ENCODE peak calls at places on chromosome 18, in five cellular contexts. One of them, this sample, is unnamed.

GRCh38 chr18:35572644-35573043 is 8.9 kb upstream of the GALNT1 start:
- DNase-seq in K562: no peak
- DNase-seq in HCT116: no peak
- DNase-seq in HepG2: no peak
- DNase-seq in H1: no peak
- DNase-seq in this sample: no peak

GRCh38 chr18:77165489-77166415 is 33.2 kb upstream of the MBP start:
- DNase-seq in K562: no peak
- DNase-seq in HCT116: no peak
- DNase-seq in HepG2: no peak
- DNase-seq in H1: no peak
- DNase-seq in this sample: no peak

GRCh38 chr18:31649894-31650719 is 34.3 kb downstream of the B4GALT6 start:
- DNase-seq in K562: no peak
- DNase-seq in HCT116: no peak
- DNase-seq in HepG2: no peak
- DNase-seq in H1: no peak
- DNase-seq in this sample: no peak

GRCh38 chr18:23154823-23155517 is 19.7 kb downstream of the CABLES1 start:
- DNase-seq in K562: no peak
- DNase-seq in HCT116: no peak
- DNase-seq in HepG2: no peak
- DNase-seq in H1: no peak
- DNase-seq in this sample: no peak

GRCh38 chr18:27017901-27018500 is 152.5 kb upstream of the AQP4 start:
- DNase-seq in K562: no peak
- DNase-seq in HCT116: no peak
- DNase-seq in HepG2: peak
- DNase-seq in H1: no peak
- DNase-seq in this sample: peak

GRCh38 chr18:3511980-3512379 is 62.0 kb downstream of the TGIF1 start:
- DNase-seq in K562: no peak
- DNase-seq in HCT116: no peak
- DNase-seq in HepG2: no peak
- DNase-seq in H1: no peak
- DNase-seq in this sample: no peak

GRCh38 chr18:12247946-12248345 is 6.2 kb upstream of the CIDEA start:
- DNase-seq in K562: no peak
- DNase-seq in HCT116: no peak
- DNase-seq in HepG2: no peak
- DNase-seq in H1: no peak
- DNase-seq in this sample: no peak

GRCh38 chr18:42112657-42113420 is 157.8 kb downstream of the PIK3C3 start:
- DNase-seq in K562: no peak
- DNase-seq in HCT116: no peak
- DNase-seq in HepG2: peak
- DNase-seq in H1: no peak
- DNase-seq in this sample: no peak

GRCh38 chr18:3857544-3857943 is 407.6 kb downstream of the TGIF1 start:
- DNase-seq in K562: no peak
- DNase-seq in HCT116: no peak
- DNase-seq in HepG2: no peak
- DNase-seq in H1: no peak
- DNase-seq in this sample: no peak

GRCh38 chr18:74142251-74142650 is 5.4 kb downstream of the FBXO15 start:
- DNase-seq in K562: no peak
- DNase-seq in HCT116: no peak
- DNase-seq in HepG2: no peak
- DNase-seq in H1: no peak
- DNase-seq in this sample: no peak

GRCh38 chr18:62324917-62325805 is at the start of gene TNFRSF11A:
- DNase-seq in K562: peak
- DNase-seq in HCT116: no peak
- DNase-seq in HepG2: no peak
- DNase-seq in H1: peak
- DNase-seq in this sample: peak

GRCh38 chr18:44178476-44178875 is 502.2 kb upstream of the SETBP1 start:
- DNase-seq in K562: no peak
- DNase-seq in HCT116: no peak
- DNase-seq in HepG2: no peak
- DNase-seq in H1: no peak
- DNase-seq in this sample: no peak

GRCh38 chr18:10437837-10438236 is 16.6 kb upstream of the APCDD1 start:
- DNase-seq in K562: peak
- DNase-seq in HCT116: no peak
- DNase-seq in HepG2: no peak
- DNase-seq in H1: no peak
- DNase-seq in this sample: no peak

GRCh38 chr18:10965104-10965503 is 184.3 kb downstream of the PIEZO2 start:
- DNase-seq in K562: no peak
- DNase-seq in HCT116: no peak
- DNase-seq in HepG2: no peak
- DNase-seq in H1: no peak
- DNase-seq in this sample: no peak

GRCh38 chr18:55124078-55124477 is 164.8 kb upstream of the CCDC68 start:
- DNase-seq in K562: no peak
- DNase-seq in HCT116: no peak
- DNase-seq in HepG2: no peak
- DNase-seq in H1: no peak
- DNase-seq in this sample: no peak

GRCh38 chr18:3526421-3527354 is 76.7 kb downstream of the TGIF1 start:
- DNase-seq in K562: peak
- DNase-seq in HCT116: no peak
- DNase-seq in HepG2: peak
- DNase-seq in H1: no peak
- DNase-seq in this sample: no peak

GRCh38 chr18:70390366-70391090 is 101.7 kb downstream of the SOCS6 start:
- DNase-seq in K562: no peak
- DNase-seq in HCT116: no peak
- DNase-seq in HepG2: no peak
- DNase-seq in H1: no peak
- DNase-seq in this sample: no peak

GRCh38 chr18:23994361-23994902 is 20.1 kb upstream of the TTC39C start:
- DNase-seq in K562: no peak
- DNase-seq in HCT116: peak
- DNase-seq in HepG2: peak
- DNase-seq in H1: no peak
- DNase-seq in this sample: no peak

GRCh38 chr18:2396162-2396505 is 175.2 kb downstream of the METTL4 start:
- DNase-seq in K562: no peak
- DNase-seq in HCT116: no peak
- DNase-seq in HepG2: no peak
- DNase-seq in H1: no peak
- DNase-seq in this sample: no peak

GRCh38 chr18:26468931-26469340 is 79.4 kb downstream of the KCTD1 start:
- DNase-seq in K562: peak
- DNase-seq in HCT116: no peak
- DNase-seq in HepG2: peak
- DNase-seq in H1: peak
- DNase-seq in this sample: peak

GRCh38 chr18:76970749-76971148 is 148.4 kb downstream of the ZNF236 start:
- DNase-seq in K562: no peak
- DNase-seq in HCT116: no peak
- DNase-seq in HepG2: no peak
- DNase-seq in H1: no peak
- DNase-seq in this sample: no peak

GRCh38 chr18:45012286-45012685 is 331.6 kb downstream of the SETBP1 start:
- DNase-seq in K562: no peak
- DNase-seq in HCT116: no peak
- DNase-seq in HepG2: no peak
- DNase-seq in H1: no peak
- DNase-seq in this sample: no peak

DNA sequence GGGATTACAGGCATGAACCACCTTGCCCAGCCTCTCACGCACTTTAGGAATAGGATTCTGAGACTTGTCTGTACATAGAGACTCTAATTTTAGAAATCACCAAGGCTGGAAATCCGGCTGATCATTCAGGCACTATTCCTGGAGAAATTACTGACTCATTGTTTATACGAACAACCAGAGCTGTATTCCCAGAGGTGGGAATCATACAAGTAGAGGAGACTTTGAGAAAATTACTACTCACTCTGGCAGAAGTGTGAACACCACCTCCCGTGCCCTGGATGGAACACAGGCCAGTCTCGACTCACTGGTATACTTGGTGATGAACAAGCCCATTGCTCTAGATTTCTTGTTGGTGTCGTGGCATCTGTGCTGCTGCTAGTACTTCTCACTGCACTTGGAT is 5.8 kb upstream of the ADNP2 start:
- DNase-seq in K562: no peak
- DNase-seq in HCT116: no peak
- DNase-seq in HepG2: no peak
- DNase-seq in H1: no peak
- DNase-seq in this sample: no peak
- TF ChIP-seq JUND in K562: no peak
- TF ChIP-seq JUND in HCT116: no peak
- TF ChIP-seq JUND in HepG2: no peak
- TF ChIP-seq JUND in H1: no peak
- TF ChIP-seq JUND in this sample: no peak

GRCh38 chr18:51727780-51728179 is 530.3 kb upstream of the MEX3C start:
- DNase-seq in K562: no peak
- DNase-seq in HCT116: no peak
- DNase-seq in HepG2: no peak
- DNase-seq in H1: no peak
- DNase-seq in this sample: no peak

GRCh38 chr18:51721388-51721787 is 523.9 kb upstream of the MEX3C start:
- DNase-seq in K562: no peak
- DNase-seq in HCT116: no peak
- DNase-seq in HepG2: no peak
- DNase-seq in H1: no peak
- DNase-seq in this sample: no peak

GRCh38 chr18:51726614-51727013 is 529.1 kb upstream of the MEX3C start:
- DNase-seq in K562: no peak
- DNase-seq in HCT116: no peak
- DNase-seq in HepG2: no peak
- DNase-seq in H1: no peak
- DNase-seq in this sample: no peak

GRCh38 chr18:51724790-51725721 is 527.6 kb upstream of the MEX3C start:
- DNase-seq in K562: no peak
- DNase-seq in HCT116: no peak
- DNase-seq in HepG2: no peak
- DNase-seq in H1: no peak
- DNase-seq in this sample: no peak
- TF ChIP-seq JUND in K562: no peak
- TF ChIP-seq JUND in HCT116: no peak
- TF ChIP-seq JUND in HepG2: no peak
- TF ChIP-seq JUND in H1: no peak
- TF ChIP-seq JUND in this sample: no peak

DNA sequence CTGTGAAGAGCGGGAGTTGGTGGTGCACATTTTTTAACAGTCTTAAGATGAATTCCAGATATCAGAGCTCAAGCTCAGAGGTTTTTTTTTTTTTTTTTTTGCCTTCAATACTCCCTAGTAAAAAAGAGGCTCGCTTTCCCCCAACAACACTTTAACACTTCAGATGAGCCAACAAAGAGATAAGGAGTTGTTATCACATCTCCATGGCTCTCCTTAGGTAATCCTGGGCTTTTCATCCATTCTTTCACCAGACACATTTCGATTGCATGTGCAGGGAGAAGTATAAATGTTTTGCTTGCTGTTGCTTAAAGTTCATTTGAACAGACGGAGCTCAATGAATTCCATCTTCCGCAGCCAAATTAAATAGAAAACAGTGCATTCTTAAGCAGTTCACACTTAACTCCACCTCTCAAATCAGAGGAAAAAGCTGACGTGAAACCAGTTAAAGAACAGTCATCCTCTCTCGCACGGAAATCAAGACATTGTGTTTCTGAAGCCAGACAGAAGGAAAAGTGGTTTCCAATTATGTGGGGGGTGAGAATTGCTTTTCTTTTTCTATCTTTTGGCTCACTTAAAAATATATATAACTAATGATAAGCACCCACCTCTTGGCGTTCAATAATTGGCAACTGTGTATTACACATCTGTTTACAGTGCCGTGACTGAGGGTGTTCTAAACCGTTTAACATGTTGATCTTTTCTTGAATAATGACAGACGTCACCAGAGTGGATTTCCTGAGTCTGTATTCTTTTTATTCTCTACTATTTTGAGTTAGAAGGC is 118.2 kb downstream of the ZNF521 start:
- DNase-seq in K562: no peak
- DNase-seq in HCT116: no peak
- DNase-seq in HepG2: no peak
- DNase-seq in H1: no peak
- DNase-seq in this sample: no peak
- TF ChIP-seq JUND in K562: no peak
- TF ChIP-seq JUND in HCT116: no peak
- TF ChIP-seq JUND in HepG2: no peak
- TF ChIP-seq JUND in H1: no peak
- TF ChIP-seq JUND in this sample: no peak

GRCh38 chr18:37400832-37401231 is 164.8 kb downstream of the CELF4 start:
- DNase-seq in K562: no peak
- DNase-seq in HCT116: no peak
- DNase-seq in HepG2: no peak
- DNase-seq in H1: no peak
- DNase-seq in this sample: no peak
- TF ChIP-seq JUND in K562: no peak
- TF ChIP-seq JUND in HCT116: no peak
- TF ChIP-seq JUND in HepG2: no peak
- TF ChIP-seq JUND in H1: no peak
- TF ChIP-seq JUND in this sample: no peak

GRCh38 chr18:13252696-13253410 is 34.3 kb downstream of the LDLRAD4 start:
- DNase-seq in K562: no peak
- DNase-seq in HCT116: no peak
- DNase-seq in HepG2: no peak
- DNase-seq in H1: no peak
- DNase-seq in this sample: no peak
- TF ChIP-seq JUND in K562: no peak
- TF ChIP-seq JUND in HCT116: no peak
- TF ChIP-seq JUND in HepG2: no peak
- TF ChIP-seq JUND in H1: no peak
- TF ChIP-seq JUND in this sample: no peak